ENCODE peak calls at places on chromosomes 16 and 17, in five cellular contexts. One of them, this sample, is unnamed.
A peak's percentile ranks its signal among the peaks of the same experiment; 100 is the strongest.

GRCh38 chr16:57133911-57134310 is 41.5 kb downstream of the CPNE2 start:
- DNase-seq in neuronal stem cell: no peak
- DNase-seq in IMR-90: no peak
- DNase-seq in H1: no peak
- DNase-seq in H9: no peak
- DNase-seq in this sample: no peak

GRCh38 chr17:48843172-48843900 is 12.5 kb downstream of the CALCOCO2 start:
- DNase-seq in neuronal stem cell: no peak
- DNase-seq in H9: no peak
- DNase-seq in IMR-90: peak; percentile 60
- DNase-seq in H1: no peak
- DNase-seq in this sample: no peak

GRCh38 chr16:24950275-24950674 is 64.9 kb downstream of the ARHGAP17 start:
- DNase-seq in neuronal stem cell: no peak
- DNase-seq in IMR-90: peak; percentile 84
- DNase-seq in H9: no peak
- DNase-seq in H1: no peak
- DNase-seq in this sample: no peak

GRCh38 chr17:65785109-65785508 is 223.7 kb upstream of the AXIN2 start:
- DNase-seq in H9: no peak
- DNase-seq in neuronal stem cell: no peak
- DNase-seq in IMR-90: peak; percentile 97
- DNase-seq in H1: no peak
- DNase-seq in this sample: no peak

GRCh38 chr16:87576191-87576590 is 26.1 kb upstream of the JPH3 start:
- DNase-seq in neuronal stem cell: no peak
- DNase-seq in IMR-90: no peak
- DNase-seq in H9: peak; percentile 79
- DNase-seq in H1: no peak
- DNase-seq in this sample: peak; percentile 74

GRCh38 chr17:73887739-73888138 is 243.5 kb upstream of the SDK2 start:
- DNase-seq in IMR-90: no peak
- DNase-seq in H9: no peak
- DNase-seq in H1: no peak
- DNase-seq in neuronal stem cell: no peak
- DNase-seq in this sample: peak; percentile 82

GRCh38 chr16:3062553-3062952 is 2.9 kb upstream of the IL32 start:
- DNase-seq in H1: no peak
- DNase-seq in IMR-90: no peak
- DNase-seq in neuronal stem cell: no peak
- DNase-seq in H9: no peak
- DNase-seq in this sample: no peak

GRCh38 chr17:59377410-59377809 is 46.0 kb downstream of the YPEL2 start:
- DNase-seq in IMR-90: peak; percentile 49
- DNase-seq in H1: no peak
- DNase-seq in H9: no peak
- DNase-seq in neuronal stem cell: no peak
- DNase-seq in this sample: no peak

GRCh38 chr16:67800252-67801046 is 5.9 kb downstream of the RANBP10 start:
- DNase-seq in H1: no peak
- DNase-seq in H9: no peak
- DNase-seq in IMR-90: no peak
- DNase-seq in neuronal stem cell: no peak
- DNase-seq in this sample: no peak

GRCh38 chr17:9522074-9522473 is 53.5 kb downstream of the STX8 start:
- DNase-seq in H1: no peak
- DNase-seq in neuronal stem cell: peak; percentile 40
- DNase-seq in IMR-90: peak; percentile 62
- DNase-seq in H9: no peak
- DNase-seq in this sample: peak; percentile 60

GRCh38 chr16:66810391-66810790 is 9.0 kb upstream of the TERB1 start:
- DNase-seq in neuronal stem cell: no peak
- DNase-seq in H9: no peak
- DNase-seq in IMR-90: no peak
- DNase-seq in H1: no peak
- DNase-seq in this sample: peak; percentile 5

GRCh38 chr16:55552621-55553020 is 13.9 kb upstream of the CAPNS2 start:
- DNase-seq in H1: no peak
- DNase-seq in H9: no peak
- DNase-seq in IMR-90: peak; percentile 69
- DNase-seq in neuronal stem cell: no peak
- DNase-seq in this sample: no peak

GRCh38 chr17:17698869-17699351 is 17.7 kb downstream of the RAI1 start:
- DNase-seq in IMR-90: peak; percentile 41
- DNase-seq in H9: peak; percentile 76
- DNase-seq in neuronal stem cell: no peak
- DNase-seq in H1: no peak
- DNase-seq in this sample: no peak

GRCh38 chr17:67532326-67532871 is 155.3 kb downstream of the PITPNC1 start:
- DNase-seq in H9: peak; percentile 26
- DNase-seq in H1: no peak
- DNase-seq in IMR-90: no peak
- DNase-seq in neuronal stem cell: no peak
- DNase-seq in this sample: no peak

GRCh38 chr16:50389900-50390896 is 21.4 kb upstream of the BRD7 start:
- DNase-seq in H1: no peak
- DNase-seq in IMR-90: no peak
- DNase-seq in neuronal stem cell: no peak
- DNase-seq in H9: no peak
- DNase-seq in this sample: no peak

GRCh38 chr17:35890774-35891155 is 10.6 kb upstream of the CCL5 start:
- DNase-seq in IMR-90: no peak
- DNase-seq in neuronal stem cell: no peak
- DNase-seq in H1: no peak
- DNase-seq in H9: peak; percentile 43
- DNase-seq in this sample: peak; percentile 27

GRCh38 chr16:56931253-56931768 is 631 bp upstream of the HERPUD1 start:
- DNase-seq in H1: no peak
- DNase-seq in neuronal stem cell: no peak
- DNase-seq in H9: no peak
- DNase-seq in IMR-90: no peak
- DNase-seq in this sample: peak; percentile 51

GRCh38 chr16:280991-281659 is 734 bp downstream of the ARHGDIG start:
- DNase-seq in H9: no peak
- DNase-seq in IMR-90: no peak
- DNase-seq in neuronal stem cell: no peak
- DNase-seq in H1: no peak
- DNase-seq in this sample: no peak

GRCh38 chr16:19835989-19836421 is 48.6 kb downstream of the GPRC5B start:
- DNase-seq in H1: no peak
- DNase-seq in IMR-90: peak; percentile 83
- DNase-seq in neuronal stem cell: no peak
- DNase-seq in H9: no peak
- DNase-seq in this sample: no peak

GRCh38 chr16:49827806-49828428 is 28.0 kb downstream of the ZNF423 start:
- DNase-seq in H9: no peak
- DNase-seq in H1: no peak
- DNase-seq in IMR-90: no peak
- DNase-seq in neuronal stem cell: no peak
- DNase-seq in this sample: no peak

GRCh38 chr16:84532299-84532724 is 27.9 kb upstream of the MEAK7 start:
- DNase-seq in H1: peak; percentile 87
- DNase-seq in H9: peak; percentile 77
- DNase-seq in neuronal stem cell: peak; percentile 85
- DNase-seq in IMR-90: peak; percentile 98
- DNase-seq in this sample: peak; percentile 99

GRCh38 chr16:12646490-12647274 is 157.0 kb downstream of the CPPED1 start:
- DNase-seq in H9: no peak
- DNase-seq in IMR-90: no peak
- DNase-seq in neuronal stem cell: no peak
- DNase-seq in H1: no peak
- DNase-seq in this sample: peak; percentile 75

GRCh38 chr17:10217916-10218315 is 19.5 kb upstream of the GAS7 start:
- DNase-seq in H9: no peak
- DNase-seq in H1: no peak
- DNase-seq in IMR-90: peak; percentile 21
- DNase-seq in neuronal stem cell: no peak
- DNase-seq in this sample: no peak

GRCh38 chr17:48612456-48612853 is 1.6 kb upstream of the HOXB7 start:
- DNase-seq in neuronal stem cell: no peak
- DNase-seq in H9: no peak
- DNase-seq in H1: no peak
- DNase-seq in IMR-90: peak; percentile 54
- DNase-seq in this sample: no peak

GRCh38 chr16:72278301-72278700 is 106.3 kb upstream of the PMFBP1 start:
- DNase-seq in H1: no peak
- DNase-seq in H9: no peak
- DNase-seq in neuronal stem cell: no peak
- DNase-seq in IMR-90: no peak
- DNase-seq in this sample: no peak

GRCh38 chr16:21599994-21600773 is 807 bp downstream of the METTL9 start:
- DNase-seq in H9: peak; percentile 33
- DNase-seq in IMR-90: peak; percentile 46
- DNase-seq in neuronal stem cell: no peak
- DNase-seq in H1: no peak
- DNase-seq in this sample: peak; percentile 28

GRCh38 chr16:21598676-21599157 is 660 bp upstream of the METTL9 start:
- DNase-seq in H9: no peak
- DNase-seq in neuronal stem cell: no peak
- DNase-seq in H1: no peak
- DNase-seq in IMR-90: no peak
- DNase-seq in this sample: peak; percentile 23

GRCh38 chr16:21597571-21598030 is 1.8 kb upstream of the METTL9 start:
- DNase-seq in neuronal stem cell: no peak
- DNase-seq in H9: no peak
- DNase-seq in IMR-90: no peak
- DNase-seq in H1: no peak
- DNase-seq in this sample: no peak

GRCh38 chr16:21602785-21603184 is 3.4 kb downstream of the METTL9 start:
- DNase-seq in IMR-90: no peak
- DNase-seq in H1: no peak
- DNase-seq in neuronal stem cell: no peak
- DNase-seq in H9: no peak
- DNase-seq in this sample: no peak

GRCh38 chr16:21599158-21599993 is at the start of gene METTL9:
- DNase-seq in neuronal stem cell: peak; percentile 91
- DNase-seq in H9: peak; percentile 94
- DNase-seq in H1: peak; percentile 89
- DNase-seq in IMR-90: peak; percentile 93
- DNase-seq in this sample: peak; percentile 97
- H3K23ac ChIP-seq in neuronal stem cell: peak within 1 kb of the TSS; percentile 50
- H3K23ac ChIP-seq in H9: no peak within 1 kb of the TSS
- H3K23ac ChIP-seq in H1: no peak within 1 kb of the TSS
- H3K23ac ChIP-seq in IMR-90: peak within 1 kb of the TSS; percentile 96
- H3K23ac ChIP-seq in this sample: peak within 1 kb of the TSS; percentile 99

GRCh38 chr17:72116692-72117469 is 3.9 kb upstream of the SOX9 start:
- DNase-seq in neuronal stem cell: no peak
- DNase-seq in IMR-90: peak; percentile 30
- DNase-seq in H9: no peak
- DNase-seq in H1: no peak
- DNase-seq in this sample: no peak
- H3K23ac ChIP-seq in neuronal stem cell: peak overlapping the region; percentile 70
- H3K23ac ChIP-seq in IMR-90: peak overlapping the region; percentile 68
- H3K23ac ChIP-seq in H9: no peak overlapping the region
- H3K23ac ChIP-seq in H1: no peak overlapping the region
- H3K23ac ChIP-seq in this sample: no peak overlapping the region

GRCh38 chr17:51608251-51608933 is 348.0 kb downstream of the UTP18 start:
- DNase-seq in IMR-90: no peak
- DNase-seq in H9: no peak
- DNase-seq in neuronal stem cell: no peak
- DNase-seq in H1: no peak
- DNase-seq in this sample: no peak
- H3K23ac ChIP-seq in IMR-90: no peak overlapping the region
- H3K23ac ChIP-seq in H9: no peak overlapping the region
- H3K23ac ChIP-seq in neuronal stem cell: no peak overlapping the region
- H3K23ac ChIP-seq in H1: no peak overlapping the region
- H3K23ac ChIP-seq in this sample: no peak overlapping the region

GRCh38 chr16:86016201-86016965 is 117.4 kb downstream of the IRF8 start:
- DNase-seq in H9: peak; percentile 69
- DNase-seq in IMR-90: peak; percentile 70
- DNase-seq in H1: peak; percentile 17
- DNase-seq in neuronal stem cell: peak; percentile 62
- DNase-seq in this sample: peak; percentile 76

GRCh38 chr16:86018487-86018886 is 119.5 kb downstream of the IRF8 start:
- DNase-seq in IMR-90: peak; percentile 45
- DNase-seq in H1: no peak
- DNase-seq in H9: no peak
- DNase-seq in neuronal stem cell: no peak
- DNase-seq in this sample: peak; percentile 73

GRCh38 chr16:86022381-86022960 is 123.5 kb downstream of the IRF8 start:
- DNase-seq in neuronal stem cell: no peak
- DNase-seq in H1: no peak
- DNase-seq in H9: no peak
- DNase-seq in IMR-90: no peak
- DNase-seq in this sample: peak; percentile 89

GRCh38 chr16:86020971-86021370 is 122.0 kb downstream of the IRF8 start:
- DNase-seq in IMR-90: no peak
- DNase-seq in H1: no peak
- DNase-seq in neuronal stem cell: no peak
- DNase-seq in H9: no peak
- DNase-seq in this sample: no peak

GRCh38 chr16:86019446-86020047 is 120.6 kb downstream of the IRF8 start:
- DNase-seq in H1: peak; percentile 21
- DNase-seq in neuronal stem cell: no peak
- DNase-seq in H9: peak; percentile 66
- DNase-seq in IMR-90: no peak
- DNase-seq in this sample: peak; percentile 59
- H3K23ac ChIP-seq in H1: no peak overlapping the region
- H3K23ac ChIP-seq in neuronal stem cell: no peak overlapping the region
- H3K23ac ChIP-seq in H9: no peak overlapping the region
- H3K23ac ChIP-seq in IMR-90: no peak overlapping the region
- H3K23ac ChIP-seq in this sample: no peak overlapping the region

DNA sequence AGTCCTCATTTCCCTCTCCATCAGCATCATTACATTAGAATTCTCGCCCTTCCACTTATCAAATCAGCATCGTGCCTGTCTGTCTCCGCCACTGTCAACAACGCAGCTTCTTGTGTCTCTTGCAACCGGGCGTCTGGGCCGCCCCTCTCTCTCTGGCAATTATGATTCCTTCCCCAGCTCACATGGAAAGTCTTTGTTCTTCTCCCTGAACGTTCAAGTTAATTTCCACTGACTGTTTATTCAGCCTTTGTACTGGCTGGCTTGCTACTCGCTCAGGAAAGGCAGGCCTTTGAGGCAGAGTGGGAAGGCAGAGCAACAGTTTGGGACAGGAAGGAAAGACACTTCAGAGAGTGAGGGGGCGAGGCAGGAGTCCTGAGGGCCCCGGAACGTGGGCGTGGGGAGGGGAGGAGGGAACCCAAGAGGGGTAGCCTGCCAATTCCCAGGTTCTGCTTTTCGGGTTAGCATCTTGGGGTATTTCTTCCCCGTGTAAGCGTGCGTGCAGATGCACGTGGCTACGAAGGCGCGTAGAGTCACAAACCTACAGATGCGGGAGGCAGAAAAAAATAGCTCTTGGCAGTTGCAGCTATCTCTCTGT is 50.8 kb downstream of the AKAP1 start:
- DNase-seq in IMR-90: no peak
- DNase-seq in H9: no peak
- DNase-seq in H1: no peak
- DNase-seq in neuronal stem cell: no peak
- DNase-seq in this sample: no peak
- H3K23ac ChIP-seq in IMR-90: no peak overlapping the region
- H3K23ac ChIP-seq in H9: no peak overlapping the region
- H3K23ac ChIP-seq in H1: no peak overlapping the region
- H3K23ac ChIP-seq in neuronal stem cell: no peak overlapping the region
- H3K23ac ChIP-seq in this sample: no peak overlapping the region

GRCh38 chr16:10767127-10767526 is 23.5 kb downstream of the NUBP1 start:
- DNase-seq in H9: no peak
- DNase-seq in H1: no peak
- DNase-seq in IMR-90: no peak
- DNase-seq in neuronal stem cell: no peak
- DNase-seq in this sample: no peak
- H3K23ac ChIP-seq in H9: no peak overlapping the region
- H3K23ac ChIP-seq in H1: no peak overlapping the region
- H3K23ac ChIP-seq in IMR-90: no peak overlapping the region
- H3K23ac ChIP-seq in neuronal stem cell: no peak overlapping the region
- H3K23ac ChIP-seq in this sample: no peak overlapping the region